ENCODE peak calls at places on chromosomes 3 and 15, in seven cellular contexts. V is A549, H is fibroblast of lung, P is NB4, F is thoracic aorta, Q is pancreas, U is brain microvascular endothelial cell. A is an unnamed sample.

GRCh38 chr15:66065325-66065724 is 188.2 kb downstream of the MEGF11 start:
- DNase-seq in V (no peak), H (no peak), P (no peak), F (no peak), Q (no peak), U (no peak), A (no peak)

GRCh38 chr3:136994772-136995516 is 37.2 kb downstream of the IL20RB start:
- DNase-seq in V (peak), H (peak), P (no peak), F (peak), Q (peak), U (peak), A (peak)

GRCh38 chr3:55570361-55570760 is 83.3 kb upstream of the WNT5A start:
- DNase-seq in V (no peak), H (no peak), P (no peak), F (no peak), Q (no peak), U (no peak), A (no peak)

GRCh38 chr3:23809294-23809693 is 3.5 kb downstream of the UBE2E1 start:
- DNase-seq in V (no peak), H (no peak), P (peak), F (no peak), Q (no peak), U (no peak), A (no peak)

GRCh38 chr3:160545481-160545880 is 19.9 kb downstream of the KPNA4 start:
- DNase-seq in V (no peak), H (no peak), P (no peak), F (no peak), Q (no peak), U (no peak), A (no peak)

GRCh38 chr15:49093252-49094105 is 47.2 kb upstream of the SECISBP2L start:
- DNase-seq in V (no peak), H (no peak), P (no peak), F (no peak), Q (no peak), U (no peak), A (no peak)

GRCh38 chr3:42884324-42884723 is 8.6 kb upstream of the CYP8B1 start:
- DNase-seq in V (no peak), H (no peak), P (no peak), F (no peak), Q (no peak), U (no peak), A (no peak)

GRCh38 chr3:10594915-10595314 is 89.5 kb upstream of the ATP2B2 start:
- DNase-seq in V (peak), H (peak), P (peak), F (no peak), Q (no peak), U (peak), A (no peak)

GRCh38 chr3:159112724-159113123 is 310.9 kb downstream of the MFSD1 start:
- DNase-seq in V (no peak), H (no peak), P (no peak), F (no peak), Q (no peak), U (no peak), A (no peak)

GRCh38 chr3:143897558-143898305 is 49.5 kb upstream of the SLC9A9 start:
- DNase-seq in V (peak), H (peak), P (no peak), F (no peak), Q (no peak), U (peak), A (peak)

GRCh38 chr15:25989327-25989726 is 126.2 kb upstream of the ATP10A start:
- DNase-seq in V (no peak), H (no peak), P (peak), F (no peak), Q (no peak), U (no peak), A (no peak)

GRCh38 chr3:188529228-188529627 is 375.3 kb downstream of the LPP start:
- DNase-seq in V (no peak), H (peak), P (no peak), F (no peak), Q (no peak), U (no peak), A (no peak)

GRCh38 chr3:54932606-54933005 is 4.7 kb upstream of the LRTM1 start:
- DNase-seq in V (no peak), H (no peak), P (no peak), F (no peak), Q (no peak), U (no peak), A (no peak)

GRCh38 chr3:186807231-186807630 is 949 bp upstream of the RFC4 start:
- DNase-seq in V (no peak), H (no peak), P (peak), F (no peak), Q (no peak), U (no peak), A (no peak)

GRCh38 chr3:184874709-184875644 is 63.0 kb downstream of the VPS8 start:
- DNase-seq in V (peak), H (peak), P (peak), F (no peak), Q (no peak), U (peak), A (peak)

GRCh38 chr15:69808756-69809155 is 289.0 kb downstream of the TLE3 start:
- DNase-seq in V (peak), H (peak), P (no peak), F (no peak), Q (no peak), U (no peak), A (no peak)

GRCh38 chr3:38521391-38521987 is 25.3 kb downstream of the EXOG start:
- DNase-seq in V (peak), H (peak), P (peak), F (no peak), Q (no peak), U (peak), A (no peak)

GRCh38 chr15:68186671-68187397 is 18.3 kb downstream of the CALML4 start:
- DNase-seq in V (no peak), H (peak), P (no peak), F (no peak), Q (no peak), U (peak), A (no peak)

GRCh38 chr3:52678265-52678927 is 7.3 kb downstream of the PBRM1 start:
- DNase-seq in V (no peak), H (no peak), P (no peak), F (no peak), Q (no peak), U (no peak), A (no peak)

GRCh38 chr15:26662226-26662750 is 110.6 kb downstream of the GABRB3 start:
- DNase-seq in V (no peak), H (no peak), P (no peak), F (no peak), Q (no peak), U (no peak), A (no peak)

GRCh38 chr3:65285956-65286355 is 598.2 kb upstream of the ADAMTS9 start:
- DNase-seq in V (no peak), H (no peak), P (no peak), F (no peak), Q (no peak), U (no peak), A (no peak)

GRCh38 chr15:62244762-62245161 is 79.7 kb upstream of the C2CD4B start:
- DNase-seq in V (no peak), H (no peak), P (peak), F (no peak), Q (no peak), U (no peak), A (no peak)

GRCh38 chr3:65549626-65549959 is 489.1 kb downstream of the MAGI1 start:
- DNase-seq in V (no peak), H (no peak), P (no peak), F (no peak), Q (no peak), U (no peak), A (no peak)

GRCh38 chr3:161599702-161600101 is 103.1 kb downstream of the OTOL1 start:
- DNase-seq in V (peak), H (no peak), P (no peak), F (no peak), Q (no peak), U (no peak), A (peak)

GRCh38 chr15:62639906-62640605 is 402.5 kb upstream of the TPM1 start:
- DNase-seq in V (no peak), H (no peak), P (no peak), F (no peak), Q (no peak), U (no peak), A (no peak)

GRCh38 chr3:125271127-125271526 is 58.6 kb upstream of the SLC12A8 start:
- DNase-seq in V (no peak), H (no peak), P (peak), F (no peak), Q (no peak), U (no peak), A (no peak)

GRCh38 chr3:184368804-184369183 is 7.3 kb downstream of the POLR2H start:
- DNase-seq in V (no peak), H (peak), P (no peak), F (no peak), Q (no peak), U (peak), A (no peak)

GRCh38 chr3:134252766-134253165 is 2.1 kb upstream of the RYK start:
- DNase-seq in V (no peak), H (no peak), P (no peak), F (no peak), Q (no peak), U (no peak), A (no peak)

GRCh38 chr3:102060814-102061213 is 211.5 kb downstream of the NFKBIZ start:
- DNase-seq in V (peak), H (no peak), P (peak), F (no peak), Q (no peak), U (peak), A (no peak)

GRCh38 chr15:31870336-31871158 is 159.8 kb upstream of the CHRNA7 start:
- DNase-seq in V (peak), H (peak), P (peak), F (no peak), Q (peak), U (peak), A (peak)

GRCh38 chr15:89506026-89506686 is 9.8 kb upstream of the RHCG start:
- DNase-seq in V (no peak), H (no peak), P (no peak), F (no peak), Q (no peak), U (no peak), A (no peak)

GRCh38 chr15:39315200-39315599 is 265.7 kb upstream of the THBS1 start:
- DNase-seq in V (no peak), H (no peak), P (no peak), F (no peak), Q (no peak), U (no peak), A (no peak)

GRCh38 chr15:39313467-39313866 is 267.4 kb upstream of the THBS1 start:
- DNase-seq in V (no peak), H (no peak), P (no peak), F (no peak), Q (no peak), U (no peak), A (no peak)

GRCh38 chr15:39313881-39314280 is 267.0 kb upstream of the THBS1 start:
- DNase-seq in V (no peak), H (no peak), P (no peak), F (no peak), Q (no peak), U (no peak), A (no peak)

GRCh38 chr15:39310633-39311032 is 270.2 kb upstream of the THBS1 start:
- DNase-seq in V (no peak), H (no peak), P (peak), F (no peak), Q (no peak), U (no peak), A (peak)

GRCh38 chr15:39312984-39313383 is 267.9 kb upstream of the THBS1 start:
- DNase-seq in V (peak), H (no peak), P (peak), F (no peak), Q (no peak), U (no peak), A (no peak)
- TF ChIP-seq CTCF in V (no peak), H (no peak), P (peak), F (no peak), Q (no peak), U (peak), A (peak)

DNA sequence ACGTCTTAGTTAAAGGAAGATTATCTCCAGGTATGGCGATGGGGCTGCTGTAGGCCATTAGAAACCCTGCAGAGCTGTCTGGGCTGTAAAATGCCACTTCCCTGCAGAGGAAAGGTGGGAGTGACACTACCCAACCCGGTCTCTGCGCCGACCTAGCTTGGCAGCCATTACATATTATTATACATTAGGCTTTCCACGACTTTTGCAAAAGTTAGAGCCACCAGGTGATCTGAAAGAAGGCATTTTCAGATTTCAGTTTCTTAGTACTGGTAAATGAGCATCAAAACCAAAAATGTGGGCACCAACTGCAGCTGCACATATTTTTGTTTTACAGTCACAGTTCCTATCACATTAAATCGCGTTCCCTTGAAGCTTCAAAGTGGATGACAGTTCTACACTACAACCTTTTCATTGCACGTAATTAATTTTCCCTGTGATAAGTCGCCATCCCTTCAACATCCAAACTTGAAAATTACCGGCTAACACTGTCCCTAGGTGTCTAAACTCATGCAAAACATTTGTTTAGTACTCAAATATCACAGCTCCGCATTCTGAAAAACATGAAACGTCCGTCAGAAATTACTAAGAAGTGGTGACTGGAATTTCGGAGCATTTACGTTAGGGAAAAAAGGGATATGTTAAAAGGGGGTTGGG is 81.3 kb upstream of the CHD2 start:
- DNase-seq in V (no peak), H (no peak), P (no peak), F (no peak), Q (no peak), U (no peak), A (no peak)
- H3K4me3 ChIP-seq in V (peak), H (peak), P (no peak), F (peak), Q (no peak), U (no peak), A (peak)

GRCh38 chr3:70085613-70086012 is 86.1 kb downstream of the SAMMSON start:
- DNase-seq in V (no peak), H (no peak), P (no peak), F (no peak), Q (no peak), U (no peak), A (no peak)

GRCh38 chr3:70095260-70095659 is 95.7 kb downstream of the SAMMSON start:
- DNase-seq in V (no peak), H (no peak), P (no peak), F (no peak), Q (no peak), U (no peak), A (no peak)

GRCh38 chr3:70094197-70094596 is 94.7 kb downstream of the SAMMSON start:
- DNase-seq in V (no peak), H (no peak), P (no peak), F (no peak), Q (no peak), U (no peak), A (no peak)

GRCh38 chr3:70086336-70086735 is 86.8 kb downstream of the SAMMSON start:
- DNase-seq in V (no peak), H (no peak), P (no peak), F (no peak), Q (no peak), U (no peak), A (no peak)

DNA sequence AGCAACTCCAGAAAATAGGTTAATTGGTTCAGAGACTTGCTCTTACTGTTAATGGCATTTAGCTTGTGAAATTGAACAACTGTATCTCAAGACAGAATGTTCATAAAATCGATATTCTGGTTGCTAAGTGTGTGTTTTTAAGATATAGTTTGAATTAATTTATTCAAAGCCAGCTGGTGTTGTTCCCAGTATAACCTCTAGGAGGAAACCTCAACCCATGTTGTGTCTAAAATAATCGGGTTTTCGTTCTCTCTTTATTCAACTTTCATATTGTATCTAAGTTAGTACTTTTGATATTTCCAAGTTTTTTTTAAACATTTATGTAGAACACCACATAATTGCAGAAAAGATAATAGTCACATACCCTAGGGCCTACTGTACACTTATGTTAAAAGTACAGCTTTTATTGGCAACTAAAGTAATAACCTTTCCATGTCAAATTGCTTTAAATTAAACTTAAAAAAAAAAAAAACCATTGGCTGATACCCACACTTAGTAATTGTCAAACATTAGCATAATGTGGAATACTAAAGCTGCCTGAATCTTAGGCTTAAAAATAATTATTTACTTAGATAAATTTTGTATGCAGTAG is 90.9 kb downstream of the SAMMSON start:
- DNase-seq in V (peak), H (peak), P (peak), F (no peak), Q (no peak), U (peak), A (no peak)
- TF ChIP-seq CTCF in V (peak), H (peak), P (peak), F (peak), Q (peak), U (peak), A (peak)

GRCh38 chr15:59995568-59996349 is 8.4 kb upstream of the FOXB1 start:
- DNase-seq in V (no peak), H (no peak), P (no peak), F (no peak), Q (no peak), U (no peak), A (no peak)

GRCh38 chr15:59997070-59997701 is 6.9 kb upstream of the FOXB1 start:
- DNase-seq in V (no peak), H (no peak), P (peak), F (no peak), Q (no peak), U (no peak), A (no peak)

GRCh38 chr15:59994855-59995557 is 9.1 kb upstream of the FOXB1 start:
- DNase-seq in V (no peak), H (no peak), P (no peak), F (no peak), Q (peak), U (no peak), A (no peak)

GRCh38 chr15:59998256-59999063 is 5.7 kb upstream of the FOXB1 start:
- DNase-seq in V (no peak), H (no peak), P (no peak), F (no peak), Q (no peak), U (no peak), A (no peak)

DNA sequence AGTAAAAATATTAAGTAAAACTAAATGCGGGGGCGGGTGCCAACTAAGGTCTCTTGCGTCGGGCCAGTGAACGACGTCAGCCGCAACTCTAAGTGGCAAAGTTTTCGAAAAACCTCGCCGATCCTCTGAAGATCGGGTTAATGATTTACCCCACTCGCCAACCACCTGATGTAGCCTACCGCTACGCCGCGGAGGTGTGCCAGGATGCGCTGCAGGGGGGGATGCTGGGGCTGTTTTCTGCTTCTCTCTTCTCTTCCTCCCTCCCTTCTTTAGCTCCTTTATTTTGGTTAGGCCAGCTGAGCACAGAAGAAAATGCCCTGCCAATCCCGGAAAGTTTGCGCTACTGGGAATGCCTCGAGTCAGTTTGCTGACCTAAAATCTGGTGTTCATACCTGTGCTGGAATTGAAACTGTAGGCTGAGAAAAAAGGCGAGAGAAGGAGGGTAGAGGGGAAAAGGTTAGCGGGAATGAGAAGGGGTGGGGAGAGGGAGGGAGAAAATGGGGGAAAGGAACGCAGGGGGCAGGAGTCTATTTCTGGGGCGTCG is 7.5 kb upstream of the FOXB1 start:
- DNase-seq in V (no peak), H (no peak), P (no peak), F (no peak), Q (no peak), U (no peak), A (no peak)
- H3K4me3 ChIP-seq in V (peak), H (no peak), P (no peak), F (peak), Q (no peak), U (no peak), A (no peak)

GRCh38 chr3:147838650-147839049 is 429.5 kb downstream of the ZIC1 start:
- DNase-seq in V (peak), H (peak), P (peak), F (no peak), Q (no peak), U (no peak), A (no peak)
- TF ChIP-seq CTCF in V (no peak), H (peak), P (no peak), F (no peak), Q (no peak), U (peak), A (no peak)

GRCh38 chr3:5022187-5022965 is 43.1 kb downstream of the BHLHE40 start:
- DNase-seq in V (no peak), H (no peak), P (no peak), F (no peak), Q (no peak), U (no peak), A (no peak)

GRCh38 chr3:5022966-5023776 is 43.9 kb downstream of the BHLHE40 start:
- DNase-seq in V (peak), H (peak), P (no peak), F (peak), Q (no peak), U (peak), A (peak)

GRCh38 chr3:5023777-5024346 is 44.6 kb downstream of the BHLHE40 start:
- DNase-seq in V (no peak), H (no peak), P (no peak), F (no peak), Q (no peak), U (no peak), A (no peak)

GRCh38 chr3:5029715-5030114 is 50.5 kb downstream of the BHLHE40 start:
- DNase-seq in V (no peak), H (no peak), P (no peak), F (no peak), Q (no peak), U (no peak), A (no peak)

GRCh38 chr3:5026046-5026362 is 46.8 kb downstream of the BHLHE40 start:
- DNase-seq in V (no peak), H (no peak), P (no peak), F (no peak), Q (no peak), U (no peak), A (no peak)
- H3K4me3 ChIP-seq in V (peak), H (peak), P (no peak), F (peak), Q (no peak), U (no peak), A (peak)

A was measured in retinal pigment epithelial cell.